ENCODE peak calls at places on chromosomes 12 and 14, in nine cellular contexts. Y is IMR-90, R is body of pancreas, N is GM12892, T is ovary, K is tibial nerve, J is adrenal gland, M is A549, G is sigmoid colon. L is an unnamed sample.

GRCh38 chr12:74890237-74890599 is 319.4 kb downstream of the KCNC2 start:
- DNase-seq in Y (peak), N (no peak), M (peak), G (no peak), R (peak), K (no peak), T (no peak), J (peak), L (peak)

GRCh38 chr12:63206908-63207307 is 55.9 kb upstream of the AVPR1A start:
- DNase-seq in M (no peak), J (peak), T (no peak), Y (no peak), K (peak), G (no peak), R (peak), N (no peak), L (peak)

GRCh38 chr12:52193991-52194390 is 2.2 kb upstream of the KRT80 start:
- DNase-seq in Y (no peak), T (no peak), G (no peak), N (no peak), K (no peak), R (no peak), J (no peak), M (no peak), L (peak)

GRCh38 chr12:107778383-107779015 is 4.0 kb downstream of the ASCL4 start:
- DNase-seq in J (no peak), R (no peak), N (no peak), T (no peak), G (no peak), Y (no peak), K (no peak), M (no peak), L (peak)

GRCh38 chr12:105072888-105073488 is 11.3 kb downstream of the ALDH1L2 start:
- DNase-seq in R (no peak), Y (no peak), J (no peak), K (no peak), M (no peak), T (no peak), N (no peak), G (no peak), L (no peak)

GRCh38 chr12:49636979-49637378 is 13.6 kb downstream of the PRPF40B start:
- DNase-seq in T (peak), R (peak), K (no peak), Y (peak), M (peak), J (peak), N (peak), G (peak), L (peak)

GRCh38 chr14:22320353-22320733 is 268.7 kb downstream of the DAD1 start:
- DNase-seq in J (no peak), T (no peak), Y (no peak), N (no peak), K (no peak), R (no peak), M (no peak), G (no peak), L (no peak)

GRCh38 chr12:124004233-124004875 is 31.3 kb downstream of the ZNF664 start:
- DNase-seq in M (no peak), J (no peak), K (no peak), T (no peak), R (no peak), N (no peak), G (no peak), Y (peak), L (no peak)

GRCh38 chr12:40241741-40242140 is 16.9 kb downstream of the LRRK2 start:
- DNase-seq in J (no peak), Y (no peak), T (no peak), R (no peak), M (no peak), G (no peak), K (no peak), N (no peak), L (no peak)

GRCh38 chr12:37672655-37673260 is 643.8 kb upstream of the ALG10B start:
- DNase-seq in R (no peak), N (no peak), M (no peak), G (no peak), T (no peak), K (no peak), J (no peak), Y (no peak), L (peak)

GRCh38 chr12:14558377-14559051 is 9.2 kb downstream of the PLBD1 start:
- DNase-seq in J (no peak), M (no peak), T (no peak), G (no peak), Y (no peak), K (no peak), R (no peak), N (no peak), L (peak)

GRCh38 chr12:76652402-76652801 is 92.8 kb upstream of the OSBPL8 start:
- DNase-seq in K (no peak), N (no peak), G (no peak), J (no peak), M (no peak), Y (no peak), T (no peak), R (no peak), L (no peak)

GRCh38 chr12:22101749-22102243 is 55.8 kb downstream of the CMAS start:
- DNase-seq in G (no peak), J (peak), K (peak), R (no peak), Y (peak), N (no peak), M (no peak), T (no peak), L (peak)

GRCh38 chr12:109377139-109377685 is 29.5 kb downstream of the MYO1H start:
- DNase-seq in Y (no peak), R (no peak), K (no peak), J (no peak), N (no peak), G (no peak), T (no peak), M (no peak), L (no peak)

GRCh38 chr14:34536951-34537676 is 2.4 kb downstream of the EAPP start:
- DNase-seq in J (no peak), M (no peak), T (no peak), K (no peak), G (no peak), Y (peak), R (no peak), N (no peak), L (no peak)

GRCh38 chr14:71061458-71061857 is 154.2 kb downstream of the PCNX1 start:
- DNase-seq in K (no peak), N (no peak), R (no peak), G (no peak), T (no peak), J (no peak), M (no peak), Y (peak), L (no peak)

GRCh38 chr12:62130400-62130799 is 129.8 kb upstream of the USP15 start:
- DNase-seq in M (no peak), N (no peak), K (no peak), Y (no peak), J (no peak), G (no peak), T (no peak), R (no peak), L (no peak)

GRCh38 chr14:98931911-98932310 is 340.1 kb downstream of the BCL11B start:
- DNase-seq in N (no peak), G (peak), R (no peak), M (no peak), T (no peak), J (no peak), K (no peak), Y (no peak), L (peak)

GRCh38 chr12:129847063-129847462 is 56.8 kb downstream of the TMEM132D start:
- DNase-seq in T (no peak), K (no peak), N (no peak), M (no peak), G (no peak), Y (no peak), R (no peak), J (no peak), L (no peak)

GRCh38 chr14:88590173-88590572 is 27.3 kb downstream of the ZC3H14 start:
- DNase-seq in J (no peak), G (no peak), N (no peak), T (no peak), M (peak), R (no peak), K (no peak), Y (peak), L (no peak)

GRCh38 chr12:51392556-51393237 is 1.5 kb upstream of the GALNT6 start:
- DNase-seq in J (no peak), Y (no peak), M (no peak), K (no peak), R (peak), G (no peak), T (no peak), N (peak), L (no peak)

GRCh38 chr14:105499256-105500035 is 8.4 kb downstream of the TEDC1 start:
- DNase-seq in R (no peak), M (no peak), N (peak), Y (no peak), G (peak), J (no peak), T (no peak), K (no peak), L (no peak)

GRCh38 chr14:36069535-36069900 is 107.0 kb downstream of the PTCSC3 start:
- DNase-seq in T (no peak), R (peak), Y (peak), J (no peak), M (peak), G (no peak), N (peak), K (no peak), L (peak)

GRCh38 chr12:64670039-64670438 is 59.7 kb downstream of the RASSF3 start:
- DNase-seq in R (no peak), N (no peak), K (no peak), T (no peak), G (no peak), Y (no peak), M (no peak), J (peak), L (no peak)
- TF ChIP-seq POLR2A in R (no peak), N (no peak), K (no peak), T (no peak), G (no peak), Y (no peak), M (no peak), J (peak), L (no peak)

GRCh38 chr12:104064031-104064841 is at the start of gene HCFC2:
- DNase-seq in Y (peak), J (peak), T (peak), N (peak), M (peak), G (peak), R (peak), K (peak), L (peak)
- TF ChIP-seq POLR2A in Y (no peak), J (peak), T (peak), N (peak), M (peak), G (peak), R (peak), K (peak), L (peak)

DNA sequence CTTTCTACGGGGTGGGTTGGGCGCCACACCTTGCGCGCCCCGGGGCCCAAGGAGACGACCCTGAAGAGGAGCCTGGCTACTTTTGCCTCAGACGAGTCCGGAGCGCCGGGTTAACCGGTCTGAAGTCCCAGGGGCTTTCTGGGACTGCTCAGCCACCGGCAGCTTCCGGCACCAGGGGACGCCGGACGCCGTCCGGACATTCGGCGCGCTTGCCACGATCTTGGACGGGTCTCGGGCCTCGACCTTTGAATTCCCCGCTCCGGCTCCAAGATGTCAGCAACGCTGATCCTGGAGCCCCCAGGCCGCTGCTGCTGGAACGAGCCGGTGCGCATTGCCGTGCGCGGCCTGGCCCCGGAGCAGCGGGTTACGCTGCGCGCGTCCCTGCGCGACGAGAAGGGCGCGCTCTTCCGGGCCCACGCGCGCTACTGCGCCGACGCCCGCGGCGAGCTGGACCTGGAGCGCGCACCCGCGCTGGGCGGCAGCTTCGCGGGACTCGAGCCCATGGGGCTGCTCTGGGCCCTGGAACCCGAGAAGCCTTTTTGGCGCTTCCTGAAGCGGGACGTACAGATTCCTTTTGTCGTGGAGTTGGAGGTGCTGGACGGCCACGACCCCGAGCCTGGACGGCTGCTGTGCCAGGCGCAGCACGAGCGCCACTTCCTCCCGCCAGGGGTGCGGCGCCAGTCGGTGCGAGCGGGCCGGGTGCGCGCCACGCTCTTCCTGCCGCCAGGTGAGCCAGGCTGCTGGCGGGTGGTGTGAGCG is at the start of gene ACOT4:
- DNase-seq in N (peak), Y (peak), K (no peak), R (peak), M (peak), T (no peak), J (peak), G (peak), L (peak)
- TF ChIP-seq POLR2A in N (peak), Y (no peak), K (no peak), R (peak), M (peak), T (no peak), J (no peak), G (no peak), L (no peak)

DNA sequence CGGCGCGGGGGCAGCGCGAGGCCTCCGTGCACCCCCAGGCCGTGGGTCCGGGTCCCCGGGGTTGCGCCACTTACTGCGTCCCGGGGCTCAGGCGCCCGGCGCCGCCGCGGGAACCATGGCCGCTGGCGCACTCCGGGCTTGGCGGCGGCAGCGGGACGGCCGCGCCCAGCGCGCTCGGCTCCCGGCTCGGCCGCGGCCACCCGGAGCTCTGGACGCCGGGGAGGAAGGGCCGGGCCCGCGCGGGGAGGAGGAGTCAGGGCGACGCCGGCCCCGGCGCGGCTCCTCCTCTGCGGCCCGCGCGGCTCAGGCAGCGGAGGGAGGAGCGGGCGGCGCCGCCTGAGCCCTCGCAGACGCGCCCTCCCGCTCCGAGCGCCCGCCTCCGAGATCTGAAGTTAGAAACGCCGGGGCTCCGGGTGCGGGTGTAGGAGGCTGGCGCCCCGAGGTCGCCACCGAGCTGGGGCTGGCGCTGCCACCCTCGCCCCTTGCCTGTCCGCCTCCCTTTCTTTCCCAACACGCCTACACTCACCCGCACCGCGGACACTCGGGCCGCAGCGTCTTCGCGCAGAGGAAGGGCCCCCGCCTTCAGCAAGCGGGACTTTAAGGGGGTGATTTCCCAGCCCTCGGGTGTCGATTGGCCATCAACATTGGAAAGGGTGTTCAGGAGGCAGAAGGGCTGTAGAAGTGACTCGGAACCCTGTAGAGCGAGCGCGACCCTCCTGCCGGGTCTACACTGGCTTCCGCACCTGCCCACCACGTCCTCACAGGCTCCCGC is at the start of gene NIN:
- DNase-seq in K (peak), M (peak), G (peak), R (peak), T (peak), J (peak), Y (peak), N (peak), L (peak)
- TF ChIP-seq POLR2A in K (no peak), M (peak), G (no peak), R (no peak), T (no peak), J (peak), Y (no peak), N (peak), L (peak)

GRCh38 chr14:67240978-67241415 is 238 bp upstream of the PALS1 start:
- DNase-seq in R (peak), J (peak), K (peak), M (peak), G (peak), N (peak), T (peak), Y (peak), L (peak)
- TF ChIP-seq POLR2A in R (peak), J (peak), K (peak), M (peak), G (peak), N (peak), T (no peak), Y (no peak), L (peak)